ENCODE peak calls at places on chromosomes 2 and 18, in nine cellular contexts. One of them, this sample, is unnamed. For H3K9me3, the result is how much of the 10 kb centered on the place peaks cover.

GRCh38 chr18:78769502-78770113 is 210.0 kb upstream of the SALL3 start:
- DNase-seq in IMR-90: no peak
- DNase-seq in CD4-positive, alpha-beta memory T cell: no peak
- DNase-seq in spleen: no peak
- DNase-seq in mucosa of descending colon: no peak
- DNase-seq in fibroblast of lung: no peak
- DNase-seq in HCT116: no peak
- DNase-seq in right cardiac atrium: no peak
- DNase-seq in CD8-positive, alpha-beta memory T cell: no peak
- DNase-seq in this sample: no peak

GRCh38 chr18:79372991-79373390 is 22.7 kb upstream of the NFATC1 start:
- DNase-seq in right cardiac atrium: no peak
- DNase-seq in spleen: no peak
- DNase-seq in CD4-positive, alpha-beta memory T cell: no peak
- DNase-seq in HCT116: no peak
- DNase-seq in fibroblast of lung: no peak
- DNase-seq in IMR-90: no peak
- DNase-seq in CD8-positive, alpha-beta memory T cell: no peak
- DNase-seq in mucosa of descending colon: no peak
- DNase-seq in this sample: no peak

GRCh38 chr2:197131558-197131855 is 179.1 kb downstream of the ANKRD44 start:
- DNase-seq in CD4-positive, alpha-beta memory T cell: no peak
- DNase-seq in IMR-90: no peak
- DNase-seq in right cardiac atrium: no peak
- DNase-seq in spleen: peak
- DNase-seq in HCT116: no peak
- DNase-seq in fibroblast of lung: no peak
- DNase-seq in mucosa of descending colon: no peak
- DNase-seq in CD8-positive, alpha-beta memory T cell: no peak
- DNase-seq in this sample: no peak

GRCh38 chr2:156099382-156099781 is 233.1 kb downstream of the NR4A2 start:
- DNase-seq in CD8-positive, alpha-beta memory T cell: no peak
- DNase-seq in IMR-90: no peak
- DNase-seq in CD4-positive, alpha-beta memory T cell: no peak
- DNase-seq in right cardiac atrium: no peak
- DNase-seq in spleen: no peak
- DNase-seq in mucosa of descending colon: no peak
- DNase-seq in HCT116: no peak
- DNase-seq in fibroblast of lung: no peak
- DNase-seq in this sample: no peak

GRCh38 chr2:85804583-85804982 is 50.8 kb downstream of the ATOH8 start:
- DNase-seq in CD4-positive, alpha-beta memory T cell: peak
- DNase-seq in right cardiac atrium: no peak
- DNase-seq in spleen: peak
- DNase-seq in CD8-positive, alpha-beta memory T cell: no peak
- DNase-seq in mucosa of descending colon: no peak
- DNase-seq in fibroblast of lung: no peak
- DNase-seq in HCT116: no peak
- DNase-seq in IMR-90: no peak
- DNase-seq in this sample: no peak

GRCh38 chr18:55407191-55407590 is 180.8 kb downstream of the TCF4 start:
- DNase-seq in HCT116: no peak
- DNase-seq in CD8-positive, alpha-beta memory T cell: no peak
- DNase-seq in mucosa of descending colon: no peak
- DNase-seq in fibroblast of lung: peak
- DNase-seq in IMR-90: no peak
- DNase-seq in right cardiac atrium: no peak
- DNase-seq in CD4-positive, alpha-beta memory T cell: no peak
- DNase-seq in spleen: no peak
- DNase-seq in this sample: no peak

GRCh38 chr18:79697976-79698375 is 18.4 kb downstream of the CTDP1 start:
- DNase-seq in mucosa of descending colon: no peak
- DNase-seq in fibroblast of lung: no peak
- DNase-seq in CD8-positive, alpha-beta memory T cell: no peak
- DNase-seq in HCT116: no peak
- DNase-seq in IMR-90: no peak
- DNase-seq in right cardiac atrium: no peak
- DNase-seq in spleen: no peak
- DNase-seq in CD4-positive, alpha-beta memory T cell: no peak
- DNase-seq in this sample: no peak

GRCh38 chr2:147149589-147150245 is 695.1 kb upstream of the ACVR2A start:
- DNase-seq in right cardiac atrium: peak
- DNase-seq in fibroblast of lung: peak
- DNase-seq in spleen: peak
- DNase-seq in HCT116: no peak
- DNase-seq in mucosa of descending colon: no peak
- DNase-seq in CD8-positive, alpha-beta memory T cell: no peak
- DNase-seq in CD4-positive, alpha-beta memory T cell: no peak
- DNase-seq in IMR-90: no peak
- DNase-seq in this sample: no peak

GRCh38 chr2:73283545-73284295 is 558 bp downstream of the FBXO41 start:
- DNase-seq in CD4-positive, alpha-beta memory T cell: no peak
- DNase-seq in fibroblast of lung: no peak
- DNase-seq in mucosa of descending colon: no peak
- DNase-seq in CD8-positive, alpha-beta memory T cell: no peak
- DNase-seq in HCT116: no peak
- DNase-seq in spleen: no peak
- DNase-seq in right cardiac atrium: peak
- DNase-seq in IMR-90: no peak
- DNase-seq in this sample: no peak

GRCh38 chr2:111711270-111711669 is 172.7 kb downstream of the ANAPC1 start:
- DNase-seq in mucosa of descending colon: no peak
- DNase-seq in IMR-90: no peak
- DNase-seq in HCT116: no peak
- DNase-seq in spleen: no peak
- DNase-seq in right cardiac atrium: no peak
- DNase-seq in CD8-positive, alpha-beta memory T cell: no peak
- DNase-seq in CD4-positive, alpha-beta memory T cell: no peak
- DNase-seq in fibroblast of lung: no peak
- DNase-seq in this sample: no peak

GRCh38 chr18:32548688-32549087 is 78.0 kb upstream of the GAREM1 start:
- DNase-seq in CD4-positive, alpha-beta memory T cell: no peak
- DNase-seq in CD8-positive, alpha-beta memory T cell: no peak
- DNase-seq in right cardiac atrium: no peak
- DNase-seq in IMR-90: no peak
- DNase-seq in HCT116: no peak
- DNase-seq in mucosa of descending colon: no peak
- DNase-seq in fibroblast of lung: no peak
- DNase-seq in spleen: no peak
- DNase-seq in this sample: no peak

GRCh38 chr2:240244543-240244942 is 104.1 kb upstream of the OTOS start:
- DNase-seq in mucosa of descending colon: no peak
- DNase-seq in right cardiac atrium: peak
- DNase-seq in CD8-positive, alpha-beta memory T cell: no peak
- DNase-seq in CD4-positive, alpha-beta memory T cell: no peak
- DNase-seq in spleen: no peak
- DNase-seq in IMR-90: no peak
- DNase-seq in HCT116: no peak
- DNase-seq in fibroblast of lung: no peak
- DNase-seq in this sample: no peak

GRCh38 chr18:48345596-48345995 is 63.6 kb downstream of the ZBTB7C start:
- DNase-seq in IMR-90: peak
- DNase-seq in HCT116: peak
- DNase-seq in fibroblast of lung: peak
- DNase-seq in CD8-positive, alpha-beta memory T cell: no peak
- DNase-seq in right cardiac atrium: no peak
- DNase-seq in CD4-positive, alpha-beta memory T cell: no peak
- DNase-seq in mucosa of descending colon: peak
- DNase-seq in spleen: peak
- DNase-seq in this sample: no peak

GRCh38 chr2:40095003-40095402 is 315.9 kb upstream of the THUMPD2 start:
- DNase-seq in CD8-positive, alpha-beta memory T cell: no peak
- DNase-seq in right cardiac atrium: no peak
- DNase-seq in CD4-positive, alpha-beta memory T cell: no peak
- DNase-seq in spleen: no peak
- DNase-seq in HCT116: no peak
- DNase-seq in fibroblast of lung: peak
- DNase-seq in mucosa of descending colon: no peak
- DNase-seq in IMR-90: peak
- DNase-seq in this sample: peak

GRCh38 chr2:18483896-18484295 is 76.6 kb downstream of the RDH14 start:
- DNase-seq in HCT116: no peak
- DNase-seq in IMR-90: peak
- DNase-seq in fibroblast of lung: no peak
- DNase-seq in mucosa of descending colon: no peak
- DNase-seq in spleen: no peak
- DNase-seq in right cardiac atrium: no peak
- DNase-seq in CD4-positive, alpha-beta memory T cell: no peak
- DNase-seq in CD8-positive, alpha-beta memory T cell: no peak
- DNase-seq in this sample: no peak

GRCh38 chr2:62197609-62198236 is 1.8 kb downstream of the B3GNT2 start:
- DNase-seq in CD8-positive, alpha-beta memory T cell: no peak
- DNase-seq in mucosa of descending colon: peak
- DNase-seq in spleen: peak
- DNase-seq in IMR-90: no peak
- DNase-seq in fibroblast of lung: no peak
- DNase-seq in HCT116: no peak
- DNase-seq in right cardiac atrium: peak
- DNase-seq in CD4-positive, alpha-beta memory T cell: no peak
- DNase-seq in this sample: peak

GRCh38 chr2:121810959-121811853 is 55.8 kb downstream of the TSN start:
- DNase-seq in CD4-positive, alpha-beta memory T cell: no peak
- DNase-seq in fibroblast of lung: peak
- DNase-seq in right cardiac atrium: peak
- DNase-seq in spleen: peak
- DNase-seq in HCT116: peak
- DNase-seq in IMR-90: peak
- DNase-seq in CD8-positive, alpha-beta memory T cell: no peak
- DNase-seq in mucosa of descending colon: peak
- DNase-seq in this sample: peak

GRCh38 chr2:214069254-214069653 is 341.6 kb upstream of the VWC2L start:
- DNase-seq in fibroblast of lung: peak
- DNase-seq in CD8-positive, alpha-beta memory T cell: no peak
- DNase-seq in right cardiac atrium: no peak
- DNase-seq in CD4-positive, alpha-beta memory T cell: no peak
- DNase-seq in mucosa of descending colon: no peak
- DNase-seq in IMR-90: peak
- DNase-seq in spleen: no peak
- DNase-seq in HCT116: peak
- DNase-seq in this sample: peak

DNA sequence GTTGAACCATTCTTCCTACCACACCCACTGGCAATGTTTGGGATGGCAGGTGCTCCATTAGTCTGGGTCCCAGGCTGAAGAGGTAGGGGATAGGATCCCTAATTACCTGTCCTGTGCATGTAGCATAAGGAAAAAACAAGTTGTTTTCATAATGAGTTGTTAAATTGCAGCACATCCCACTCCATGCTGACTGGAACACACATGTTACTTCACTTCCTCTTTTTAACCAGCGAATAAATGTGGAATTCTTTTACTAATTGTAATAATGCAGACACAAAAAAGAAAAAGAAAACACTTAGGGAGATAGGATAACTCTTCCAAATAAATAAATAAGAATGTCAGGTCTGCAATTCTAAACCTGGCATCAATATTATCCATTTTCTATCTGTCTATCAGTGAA is 11.8 kb upstream of the CBLN2 start:
- DNase-seq in spleen: no peak
- DNase-seq in HCT116: no peak
- DNase-seq in CD4-positive, alpha-beta memory T cell: no peak
- DNase-seq in CD8-positive, alpha-beta memory T cell: no peak
- DNase-seq in mucosa of descending colon: no peak
- DNase-seq in right cardiac atrium: no peak
- DNase-seq in fibroblast of lung: no peak
- DNase-seq in IMR-90: no peak
- DNase-seq in this sample: no peak
- H3K9me3 ChIP-seq in spleen: under half
- H3K9me3 ChIP-seq in HCT116: under half
- H3K9me3 ChIP-seq in CD4-positive, alpha-beta memory T cell: under half
- H3K9me3 ChIP-seq in CD8-positive, alpha-beta memory T cell: under half
- H3K9me3 ChIP-seq in mucosa of descending colon: under half
- H3K9me3 ChIP-seq in right cardiac atrium: under half
- H3K9me3 ChIP-seq in fibroblast of lung: under half
- H3K9me3 ChIP-seq in IMR-90: under half
- H3K9me3 ChIP-seq in this sample: under half

GRCh38 chr2:174282449-174282848 is 34.1 kb upstream of the OLA1 start:
- DNase-seq in fibroblast of lung: no peak
- DNase-seq in mucosa of descending colon: no peak
- DNase-seq in right cardiac atrium: no peak
- DNase-seq in IMR-90: no peak
- DNase-seq in CD8-positive, alpha-beta memory T cell: no peak
- DNase-seq in HCT116: no peak
- DNase-seq in spleen: no peak
- DNase-seq in CD4-positive, alpha-beta memory T cell: no peak
- DNase-seq in this sample: no peak

GRCh38 chr2:174286172-174286571 is 37.8 kb upstream of the OLA1 start:
- DNase-seq in IMR-90: no peak
- DNase-seq in mucosa of descending colon: no peak
- DNase-seq in right cardiac atrium: no peak
- DNase-seq in fibroblast of lung: no peak
- DNase-seq in CD8-positive, alpha-beta memory T cell: no peak
- DNase-seq in HCT116: no peak
- DNase-seq in spleen: no peak
- DNase-seq in CD4-positive, alpha-beta memory T cell: no peak
- DNase-seq in this sample: no peak

GRCh38 chr2:174280596-174280995 is 32.3 kb upstream of the OLA1 start:
- DNase-seq in CD8-positive, alpha-beta memory T cell: no peak
- DNase-seq in HCT116: no peak
- DNase-seq in spleen: no peak
- DNase-seq in fibroblast of lung: no peak
- DNase-seq in IMR-90: no peak
- DNase-seq in right cardiac atrium: no peak
- DNase-seq in CD4-positive, alpha-beta memory T cell: no peak
- DNase-seq in mucosa of descending colon: no peak
- DNase-seq in this sample: no peak
- H3K9me3 ChIP-seq in CD8-positive, alpha-beta memory T cell: under half
- H3K9me3 ChIP-seq in HCT116: under half
- H3K9me3 ChIP-seq in spleen: under half
- H3K9me3 ChIP-seq in fibroblast of lung: under half
- H3K9me3 ChIP-seq in IMR-90: under half
- H3K9me3 ChIP-seq in right cardiac atrium: under half
- H3K9me3 ChIP-seq in CD4-positive, alpha-beta memory T cell: under half
- H3K9me3 ChIP-seq in mucosa of descending colon: under half
- H3K9me3 ChIP-seq in this sample: under half

GRCh38 chr2:108460345-108461037 is 11.5 kb downstream of the GCC2 start:
- DNase-seq in HCT116: no peak
- DNase-seq in CD8-positive, alpha-beta memory T cell: no peak
- DNase-seq in CD4-positive, alpha-beta memory T cell: no peak
- DNase-seq in fibroblast of lung: no peak
- DNase-seq in right cardiac atrium: no peak
- DNase-seq in IMR-90: no peak
- DNase-seq in mucosa of descending colon: no peak
- DNase-seq in spleen: no peak
- DNase-seq in this sample: no peak
- H3K9me3 ChIP-seq in HCT116: under half
- H3K9me3 ChIP-seq in CD8-positive, alpha-beta memory T cell: under half
- H3K9me3 ChIP-seq in CD4-positive, alpha-beta memory T cell: under half
- H3K9me3 ChIP-seq in fibroblast of lung: under half
- H3K9me3 ChIP-seq in right cardiac atrium: under half
- H3K9me3 ChIP-seq in IMR-90: under half
- H3K9me3 ChIP-seq in mucosa of descending colon: under half
- H3K9me3 ChIP-seq in spleen: under half
- H3K9me3 ChIP-seq in this sample: under half

DNA sequence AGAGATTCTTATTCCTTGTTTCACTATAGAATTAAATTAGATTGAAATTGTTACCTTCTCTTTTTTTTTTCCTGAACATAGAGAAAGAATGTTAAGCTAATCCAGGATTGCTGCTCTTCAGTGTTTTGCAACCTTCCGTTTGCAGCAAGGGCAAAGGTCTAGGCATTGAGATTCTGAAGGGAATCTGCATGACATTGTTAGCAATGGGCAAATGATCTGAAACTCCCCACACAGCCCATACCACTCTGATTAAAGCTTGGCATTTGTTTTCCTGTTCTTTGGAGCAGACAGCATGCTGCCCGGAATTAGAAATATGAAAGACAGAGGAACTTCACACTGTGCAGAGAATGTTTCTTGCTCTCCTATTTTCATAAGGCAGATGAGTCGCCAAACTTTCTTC is 551.8 kb downstream of the SOCS6 start:
- DNase-seq in CD8-positive, alpha-beta memory T cell: no peak
- DNase-seq in fibroblast of lung: no peak
- DNase-seq in IMR-90: no peak
- DNase-seq in right cardiac atrium: no peak
- DNase-seq in CD4-positive, alpha-beta memory T cell: no peak
- DNase-seq in HCT116: no peak
- DNase-seq in spleen: no peak
- DNase-seq in mucosa of descending colon: no peak
- DNase-seq in this sample: no peak
- H3K9me3 ChIP-seq in CD8-positive, alpha-beta memory T cell: under half
- H3K9me3 ChIP-seq in fibroblast of lung: under half
- H3K9me3 ChIP-seq in IMR-90: under half
- H3K9me3 ChIP-seq in right cardiac atrium: under half
- H3K9me3 ChIP-seq in CD4-positive, alpha-beta memory T cell: under half
- H3K9me3 ChIP-seq in HCT116: under half
- H3K9me3 ChIP-seq in spleen: under half
- H3K9me3 ChIP-seq in mucosa of descending colon: under half
- H3K9me3 ChIP-seq in this sample: under half